ENCODE peak calls at places on chromosomes 13 and 19, in four cellular contexts. One of them, this sample, is unnamed.

GRCh38 chr13:22014469-22014868 is 343.6 kb downstream of the FGF9 start:
- DNase-seq in PC-9: no peak
- DNase-seq in CD8-positive, alpha-beta T cell: no peak
- DNase-seq in NCI-H187 treated with DMSO at 0.1 percent for 48 hours: no peak
- DNase-seq in this sample: peak

GRCh38 chr13:104759069-104759468 is 1692.9 kb upstream of the SLC10A2 start:
- DNase-seq in PC-9: no peak
- DNase-seq in CD8-positive, alpha-beta T cell: no peak
- DNase-seq in NCI-H187 treated with DMSO at 0.1 percent for 48 hours: no peak
- DNase-seq in this sample: no peak

GRCh38 chr13:91154954-91155353 is 192.5 kb upstream of the MIR17HG start:
- DNase-seq in PC-9: no peak
- DNase-seq in CD8-positive, alpha-beta T cell: no peak
- DNase-seq in NCI-H187 treated with DMSO at 0.1 percent for 48 hours: no peak
- DNase-seq in this sample: peak

GRCh38 chr19:10228925-10229324 is 2.2 kb downstream of the S1PR2 start:
- DNase-seq in PC-9: no peak
- DNase-seq in CD8-positive, alpha-beta T cell: peak
- DNase-seq in NCI-H187 treated with DMSO at 0.1 percent for 48 hours: no peak
- DNase-seq in this sample: peak

GRCh38 chr19:31448221-31448657 is 99.0 kb upstream of the TSHZ3 start:
- DNase-seq in PC-9: no peak
- DNase-seq in CD8-positive, alpha-beta T cell: no peak
- DNase-seq in NCI-H187 treated with DMSO at 0.1 percent for 48 hours: no peak
- DNase-seq in this sample: peak

GRCh38 chr19:13079542-13079986 is 23.1 kb downstream of the LYL1 start:
- DNase-seq in PC-9: peak
- DNase-seq in CD8-positive, alpha-beta T cell: no peak
- DNase-seq in NCI-H187 treated with DMSO at 0.1 percent for 48 hours: no peak
- DNase-seq in this sample: no peak

GRCh38 chr13:42968906-42969305 is 23.1 kb downstream of the EPSTI1 start:
- DNase-seq in PC-9: peak
- DNase-seq in CD8-positive, alpha-beta T cell: no peak
- DNase-seq in NCI-H187 treated with DMSO at 0.1 percent for 48 hours: no peak
- DNase-seq in this sample: peak

GRCh38 chr13:27822873-27823311 is 30.6 kb downstream of the GSX1 start:
- DNase-seq in PC-9: no peak
- DNase-seq in CD8-positive, alpha-beta T cell: no peak
- DNase-seq in NCI-H187 treated with DMSO at 0.1 percent for 48 hours: no peak
- DNase-seq in this sample: peak

GRCh38 chr13:67235265-67235664 is 5.1 kb upstream of the PCDH9 start:
- DNase-seq in PC-9: no peak
- DNase-seq in CD8-positive, alpha-beta T cell: no peak
- DNase-seq in NCI-H187 treated with DMSO at 0.1 percent for 48 hours: no peak
- DNase-seq in this sample: no peak

GRCh38 chr19:17234911-17235617 is 9.0 kb downstream of the OCEL1 start:
- DNase-seq in PC-9: peak
- DNase-seq in CD8-positive, alpha-beta T cell: peak
- DNase-seq in NCI-H187 treated with DMSO at 0.1 percent for 48 hours: no peak
- DNase-seq in this sample: peak

GRCh38 chr19:1384478-1385110 is 887 bp downstream of the NDUFS7 start:
- DNase-seq in PC-9: no peak
- DNase-seq in CD8-positive, alpha-beta T cell: no peak
- DNase-seq in NCI-H187 treated with DMSO at 0.1 percent for 48 hours: no peak
- DNase-seq in this sample: no peak

GRCh38 chr19:35267818-35268545 is 780 bp upstream of the USF2 start:
- DNase-seq in PC-9: peak
- DNase-seq in CD8-positive, alpha-beta T cell: peak
- DNase-seq in NCI-H187 treated with DMSO at 0.1 percent for 48 hours: no peak
- DNase-seq in this sample: peak

GRCh38 chr19:50500060-50500752 is 10.8 kb downstream of the JOSD2 start:
- DNase-seq in PC-9: no peak
- DNase-seq in CD8-positive, alpha-beta T cell: no peak
- DNase-seq in NCI-H187 treated with DMSO at 0.1 percent for 48 hours: no peak
- DNase-seq in this sample: no peak

GRCh38 chr13:93726173-93727019 is 499.8 kb downstream of the GPC6 start:
- DNase-seq in PC-9: no peak
- DNase-seq in CD8-positive, alpha-beta T cell: no peak
- DNase-seq in NCI-H187 treated with DMSO at 0.1 percent for 48 hours: no peak
- DNase-seq in this sample: no peak

GRCh38 chr19:56291857-56292256 is 19.3 kb downstream of the EDDM13 start:
- DNase-seq in PC-9: no peak
- DNase-seq in CD8-positive, alpha-beta T cell: no peak
- DNase-seq in NCI-H187 treated with DMSO at 0.1 percent for 48 hours: no peak
- DNase-seq in this sample: no peak

GRCh38 chr19:535017-535835 is 3.7 kb downstream of the CDC34 start:
- DNase-seq in PC-9: peak
- DNase-seq in CD8-positive, alpha-beta T cell: no peak
- DNase-seq in NCI-H187 treated with DMSO at 0.1 percent for 48 hours: no peak
- DNase-seq in this sample: peak

GRCh38 chr19:35753634-35754364 is 3.0 kb downstream of the HSPB6 start:
- DNase-seq in PC-9: no peak
- DNase-seq in CD8-positive, alpha-beta T cell: no peak
- DNase-seq in NCI-H187 treated with DMSO at 0.1 percent for 48 hours: no peak
- DNase-seq in this sample: no peak

GRCh38 chr19:29329460-29330134 is 116.6 kb upstream of the UQCRFS1 start:
- DNase-seq in PC-9: peak
- DNase-seq in CD8-positive, alpha-beta T cell: no peak
- DNase-seq in NCI-H187 treated with DMSO at 0.1 percent for 48 hours: no peak
- DNase-seq in this sample: no peak

GRCh38 chr19:30326076-30326710 is 46.0 kb upstream of the ZNF536 start:
- DNase-seq in PC-9: no peak
- DNase-seq in CD8-positive, alpha-beta T cell: no peak
- DNase-seq in NCI-H187 treated with DMSO at 0.1 percent for 48 hours: no peak
- DNase-seq in this sample: no peak

GRCh38 chr19:13993554-13994308 is 12.4 kb downstream of the RFX1 start:
- DNase-seq in PC-9: no peak
- DNase-seq in CD8-positive, alpha-beta T cell: peak
- DNase-seq in NCI-H187 treated with DMSO at 0.1 percent for 48 hours: no peak
- DNase-seq in this sample: no peak

GRCh38 chr19:35223856-35224505 is 4.6 kb downstream of the FAM187B start:
- DNase-seq in PC-9: no peak
- DNase-seq in CD8-positive, alpha-beta T cell: no peak
- DNase-seq in NCI-H187 treated with DMSO at 0.1 percent for 48 hours: no peak
- DNase-seq in this sample: no peak

GRCh38 chr13:53206455-53206854 is 177.8 kb downstream of the OLFM4 start:
- DNase-seq in PC-9: no peak
- DNase-seq in CD8-positive, alpha-beta T cell: no peak
- DNase-seq in NCI-H187 treated with DMSO at 0.1 percent for 48 hours: no peak
- DNase-seq in this sample: peak

GRCh38 chr19:29815231-29815630 is 3.4 kb downstream of the CCNE1 start:
- DNase-seq in PC-9: no peak
- DNase-seq in CD8-positive, alpha-beta T cell: no peak
- DNase-seq in NCI-H187 treated with DMSO at 0.1 percent for 48 hours: no peak
- DNase-seq in this sample: no peak

GRCh38 chr19:36008336-36008978 is at the start of gene SYNE4:
- DNase-seq in PC-9: peak
- DNase-seq in CD8-positive, alpha-beta T cell: no peak
- DNase-seq in NCI-H187 treated with DMSO at 0.1 percent for 48 hours: no peak
- DNase-seq in this sample: peak

GRCh38 chr13:113531041-113531873 is 40.7 kb upstream of the DCUN1D2 start:
- DNase-seq in PC-9: no peak
- DNase-seq in CD8-positive, alpha-beta T cell: no peak
- DNase-seq in NCI-H187 treated with DMSO at 0.1 percent for 48 hours: no peak
- DNase-seq in this sample: no peak

GRCh38 chr13:38366954-38367645 is 17.4 kb downstream of the UFM1 start:
- DNase-seq in PC-9: no peak
- DNase-seq in CD8-positive, alpha-beta T cell: no peak
- DNase-seq in NCI-H187 treated with DMSO at 0.1 percent for 48 hours: no peak
- DNase-seq in this sample: no peak

GRCh38 chr19:33482486-33482885 is 39.1 kb downstream of the PEPD start:
- DNase-seq in PC-9: no peak
- DNase-seq in CD8-positive, alpha-beta T cell: no peak
- DNase-seq in NCI-H187 treated with DMSO at 0.1 percent for 48 hours: no peak
- DNase-seq in this sample: no peak